ENCODE peak calls at places on chromosome 15, in seven cellular contexts. S is NT2/D1, E is endothelial cell of umbilical vein, H is heart left ventricle, T is Peyer's patch, V is neuronal stem cell, Y is OCI-LY7. M is an unnamed sample. For H3K4me1, the result is how much of the 10 kb centered on the place peaks cover.

GRCh38 chr15:78915341-78916087 is 29.3 kb downstream of the CTSH start:
- DNase-seq in S (no peak), Y (no peak), V (no peak), E (no peak), T (no peak), H (peak), M (no peak)

GRCh38 chr15:94234300-94234699 is 2.9 kb downstream of the MCTP2 start:
- DNase-seq in S (no peak), T (no peak), H (no peak), Y (no peak), V (no peak), E (no peak), M (no peak)

GRCh38 chr15:82371649-82372048 is 22.4 kb upstream of the GOLGA6L10 start:
- DNase-seq in H (no peak), V (no peak), Y (no peak), T (no peak), S (no peak), E (no peak), M (no peak)

GRCh38 chr15:50797926-50798325 is 32.4 kb upstream of the SPPL2A start:
- DNase-seq in V (no peak), Y (no peak), H (no peak), E (no peak), S (no peak), T (no peak), M (no peak)

GRCh38 chr15:78960308-78960707 is 15.5 kb upstream of the CTSH start:
- DNase-seq in E (no peak), T (no peak), H (no peak), V (no peak), Y (no peak), S (no peak), M (no peak)

GRCh38 chr15:72902245-72902928 is 118.8 kb upstream of the ADPGK start:
- DNase-seq in S (no peak), E (no peak), H (peak), V (no peak), T (no peak), Y (no peak), M (peak)

GRCh38 chr15:89827821-89828220 is 13.2 kb upstream of the ANPEP start:
- DNase-seq in E (no peak), V (no peak), S (no peak), Y (no peak), H (no peak), T (peak), M (no peak)

GRCh38 chr15:34927726-34928125 is 41.8 kb downstream of the AQR start:
- DNase-seq in V (no peak), S (no peak), T (no peak), Y (no peak), E (peak), H (no peak), M (no peak)

GRCh38 chr15:70650567-70650966 is 112.8 kb downstream of the UACA start:
- DNase-seq in T (no peak), E (peak), Y (no peak), S (no peak), H (no peak), V (no peak), M (no peak)

GRCh38 chr15:47466357-47466756 is 250.9 kb upstream of the SEMA6D start:
- DNase-seq in S (no peak), Y (no peak), V (no peak), H (no peak), E (peak), T (no peak), M (no peak)

GRCh38 chr15:30038667-30039523 is 43.9 kb upstream of the GOLGA8J start:
- DNase-seq in H (no peak), V (no peak), T (peak), S (no peak), Y (no peak), E (no peak), M (peak)

GRCh38 chr15:40501487-40501886 is 30.7 kb downstream of the CHST14 start:
- DNase-seq in E (no peak), T (no peak), S (no peak), H (no peak), V (no peak), Y (no peak), M (no peak)

GRCh38 chr15:45812200-45812599 is 177.4 kb downstream of the SQOR start:
- DNase-seq in V (no peak), S (no peak), H (no peak), T (no peak), Y (no peak), E (peak), M (no peak)

GRCh38 chr15:52408823-52409222 is 113.2 kb upstream of the MYO5C start:
- DNase-seq in H (no peak), V (no peak), T (no peak), S (no peak), Y (no peak), E (peak), M (no peak)

GRCh38 chr15:33454996-33455395 is 144.2 kb downstream of the RYR3 start:
- DNase-seq in T (no peak), Y (no peak), S (no peak), E (no peak), H (no peak), V (no peak), M (no peak)

GRCh38 chr15:86382341-86382740 is 302.7 kb downstream of the AGBL1 start:
- DNase-seq in E (no peak), T (no peak), S (no peak), V (peak), Y (no peak), H (no peak), M (no peak)

GRCh38 chr15:100959066-100960050 is 40.2 kb downstream of the LRRK1 start:
- DNase-seq in H (no peak), E (peak), S (no peak), Y (no peak), V (no peak), T (no peak), M (peak)

GRCh38 chr15:89171136-89172072 is 50.0 kb downstream of the RLBP1 start:
- DNase-seq in E (peak), S (peak), T (no peak), H (peak), V (peak), Y (peak), M (no peak)

GRCh38 chr15:96067677-96068076 is 262.8 kb upstream of the NR2F2 start:
- DNase-seq in V (no peak), T (no peak), E (no peak), Y (no peak), S (no peak), H (no peak), M (no peak)

GRCh38 chr15:72983812-72984211 is 68.5 kb upstream of the NEO1 start:
- DNase-seq in V (no peak), S (no peak), E (no peak), Y (no peak), T (no peak), H (no peak), M (no peak)

GRCh38 chr15:90212221-90213079 is 11.3 kb downstream of the SEMA4B start:
- DNase-seq in Y (no peak), H (no peak), T (no peak), S (no peak), E (no peak), V (no peak), M (no peak)

GRCh38 chr15:63382966-63383710 is 1.5 kb upstream of the CA12 start:
- DNase-seq in S (no peak), H (no peak), E (no peak), T (no peak), V (no peak), Y (no peak), M (no peak)
- H3K4me1 ChIP-seq in S (under half), H (under half), E (under half), T (under half), V (under half), Y (under half), M (under half)

GRCh38 chr15:66772967-66773873 is 71.2 kb downstream of the SMAD6 start:
- DNase-seq in V (peak), H (peak), Y (no peak), T (peak), E (peak), S (no peak), M (peak)
- H3K4me1 ChIP-seq in V (under half), H (under half), Y (under half), T (under half), E (under half), S (under half), M (under half)

GRCh38 chr15:31362886-31363285 is 36.3 kb downstream of the KLF13 start:
- DNase-seq in V (no peak), E (no peak), Y (no peak), S (no peak), H (no peak), T (peak), M (no peak)
- H3K4me1 ChIP-seq in V (under half), E (under half), Y (half or more), S (under half), H (half or more), T (under half), M (half or more)

GRCh38 chr15:25394893-25395292 is 43.9 kb downstream of the UBE3A start:
- DNase-seq in V (no peak), T (no peak), H (no peak), S (no peak), E (no peak), Y (no peak), M (no peak)
- H3K4me1 ChIP-seq in V (under half), T (under half), H (half or more), S (under half), E (under half), Y (under half), M (under half)

GRCh38 chr15:31367730-31368344 is 41.2 kb downstream of the KLF13 start:
- DNase-seq in T (no peak), E (no peak), S (no peak), Y (peak), V (no peak), H (no peak), M (no peak)
- H3K4me1 ChIP-seq in T (under half), E (under half), S (under half), Y (half or more), V (under half), H (half or more), M (under half)

GRCh38 chr15:41932511-41932910 is 38.7 kb upstream of the SPTBN5 start:
- DNase-seq in E (no peak), S (no peak), V (no peak), H (no peak), T (no peak), Y (no peak), M (no peak)
- H3K4me1 ChIP-seq in E (half or more), S (under half), V (under half), H (half or more), T (under half), Y (under half), M (under half)

DNA sequence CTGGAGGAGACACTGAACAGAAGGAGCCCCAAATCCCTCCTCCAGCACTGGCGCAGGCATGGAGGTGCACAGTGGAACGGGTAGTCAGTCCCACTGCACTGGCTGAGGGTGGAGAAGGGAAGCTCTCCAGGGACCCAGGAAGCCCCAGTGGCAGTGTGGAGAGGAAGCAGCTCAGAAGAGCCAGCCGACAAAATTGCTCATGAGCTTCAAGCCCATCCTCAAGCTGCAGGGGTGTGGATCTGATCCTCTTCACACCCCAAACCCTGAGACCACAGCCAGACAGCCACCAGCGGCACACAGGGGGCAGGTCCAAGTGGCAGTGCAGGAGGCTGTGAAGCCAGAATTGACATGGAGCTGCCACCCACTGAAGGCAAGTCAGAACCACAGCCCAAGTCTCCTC is 32.1 kb downstream of the CYFIP1 start:
- DNase-seq in H (no peak), T (no peak), Y (no peak), E (no peak), V (no peak), S (no peak), M (no peak)
- H3K4me1 ChIP-seq in H (half or more), T (under half), Y (under half), E (under half), V (under half), S (under half), M (under half)

DNA sequence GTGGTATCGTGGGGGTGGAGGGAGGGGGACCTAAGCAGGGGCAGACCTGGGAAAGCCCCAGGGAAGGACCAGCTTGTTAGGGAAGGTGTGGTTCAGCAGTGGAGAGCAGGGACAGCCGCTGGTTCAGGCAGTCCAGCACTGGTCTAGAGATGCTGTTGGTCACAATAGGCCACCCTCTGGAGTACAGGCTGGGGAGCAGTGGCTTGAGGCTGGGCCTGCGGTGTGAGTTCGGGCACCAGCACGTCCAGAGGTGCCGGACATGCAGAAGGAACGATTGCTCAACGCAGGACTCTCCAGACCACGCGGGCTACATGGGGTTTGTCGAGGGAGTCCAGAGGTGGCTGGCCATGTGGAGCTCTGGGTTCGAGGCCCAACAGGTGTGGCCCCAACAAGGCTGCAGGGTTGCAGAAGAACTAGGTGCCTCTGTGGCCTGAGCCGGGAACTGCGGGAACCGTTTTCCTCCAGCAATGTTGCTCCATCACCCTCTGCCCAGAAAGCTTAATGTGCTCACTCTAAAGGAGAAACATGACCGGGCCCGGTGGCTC is 143.9 kb downstream of the APBA2 start:
- DNase-seq in H (no peak), E (no peak), T (no peak), Y (no peak), S (no peak), V (no peak), M (no peak)
- H3K4me1 ChIP-seq in H (under half), E (under half), T (under half), Y (under half), S (under half), V (under half), M (under half)

M was measured in right lobe of liver.